ENCODE peak calls at places on chromosomes 13 and 19, in five cellular contexts. B, T, G, M and H are unnamed samples.

GRCh38 chr19:45166723-45167252 is 6.0 kb upstream of the NKPD1 start:
- DNase-seq in B (no peak), T (no peak), G (no peak), M (no peak), H (no peak)

GRCh38 chr13:110617326-110618072 is 2.2 kb downstream of the NAXD start:
- DNase-seq in B (peak), T (no peak), G (no peak), M (no peak), H (peak)

GRCh38 chr13:95304446-95304845 is 3.2 kb upstream of the ABCC4 start:
- DNase-seq in B (no peak), T (no peak), G (no peak), M (no peak), H (no peak)

GRCh38 chr13:28423010-28423409 is 71.9 kb downstream of the FLT1 start:
- DNase-seq in B (no peak), T (no peak), G (peak), M (no peak), H (no peak)

GRCh38 chr13:105410602-105411001 is 1124.9 kb downstream of the EFNB2 start:
- DNase-seq in B (peak), T (peak), G (peak), M (peak), H (peak)

GRCh38 chr13:83085186-83085900 is 796.9 kb downstream of the SLITRK1 start:
- DNase-seq in B (peak), T (peak), G (no peak), M (peak), H (no peak)

GRCh38 chr13:20927858-20928257 is 25.3 kb upstream of the XPO4 start:
- DNase-seq in B (no peak), T (no peak), G (no peak), M (no peak), H (no peak)

GRCh38 chr13:106917673-106918652 is 350.0 kb upstream of the ARGLU1 start:
- DNase-seq in B (peak), T (peak), G (peak), M (peak), H (peak)

GRCh38 chr19:18062043-18062442 is 24.7 kb downstream of the IL12RB1 start:
- DNase-seq in B (no peak), T (no peak), G (no peak), M (no peak), H (no peak)

GRCh38 chr19:47618771-47619170 is 9.8 kb downstream of the BICRA start:
- DNase-seq in B (peak), T (no peak), G (no peak), M (no peak), H (peak)

GRCh38 chr13:102846261-102847015 is 606 bp downstream of the ERCC5 start:
- DNase-seq in B (peak), T (peak), G (peak), M (peak), H (peak)

GRCh38 chr19:3095375-3096191 is 1.4 kb downstream of the GNA11 start:
- DNase-seq in B (peak), T (no peak), G (peak), M (peak), H (peak)

GRCh38 chr19:45469835-45470146 is 2.0 kb downstream of the FOSB start:
- DNase-seq in B (no peak), T (peak), G (no peak), M (no peak), H (no peak)

GRCh38 chr19:46404039-46404883 is 9.1 kb downstream of the CCDC8 start:
- DNase-seq in B (peak), T (peak), G (no peak), M (peak), H (peak)

GRCh38 chr13:110683203-110683883 is 22.6 kb downstream of the CARS2 start:
- DNase-seq in B (peak), T (peak), G (no peak), M (peak), H (no peak)

GRCh38 chr19:1459479-1459878 is 9.6 kb downstream of the APC2 start:
- DNase-seq in B (no peak), T (no peak), G (no peak), M (no peak), H (no peak)

GRCh38 chr13:28129911-28130693 is 8.2 kb upstream of the PAN3 start:
- DNase-seq in B (peak), T (no peak), G (no peak), M (no peak), H (no peak)

GRCh38 chr13:106532111-106532929 is 3.1 kb downstream of the EFNB2 start:
- DNase-seq in B (peak), T (no peak), G (no peak), M (peak), H (peak)

GRCh38 chr19:33435706-33436359 is 62.3 kb downstream of the CEBPG start:
- DNase-seq in B (no peak), T (no peak), G (no peak), M (no peak), H (no peak)

GRCh38 chr19:13036366-13036976 is 41.2 kb downstream of the NFIX start:
- DNase-seq in B (peak), T (peak), G (peak), M (peak), H (peak)

GRCh38 chr19:29873024-29873800 is 61.4 kb downstream of the CCNE1 start:
- DNase-seq in B (peak), T (peak), G (peak), M (peak), H (peak)